ENCODE peak calls at places on chromosomes 1 and 21, in seven cellular contexts. O, E, P, J, M, V and L are unnamed samples. For H3K4me1, the result is how much of the 10 kb centered on the place peaks cover.

GRCh38 chr1:153705484-153705883 is 22.4 kb upstream of the INTS3 start:
- DNase-seq in O (no peak), E (no peak), P (no peak), J (no peak), M (no peak), V (no peak), L (no peak)

GRCh38 chr1:58722414-58722813 is 22.6 kb upstream of the MYSM1 start:
- DNase-seq in O (no peak), E (no peak), P (no peak), J (peak), M (no peak), V (no peak), L (no peak)

GRCh38 chr1:65921461-65921860 is 128.8 kb downstream of the PDE4B start:
- DNase-seq in O (no peak), E (no peak), P (no peak), J (no peak), M (no peak), V (no peak), L (no peak)

GRCh38 chr1:112878321-112878720 is 77.7 kb downstream of the SLC16A1 start:
- DNase-seq in O (no peak), E (no peak), P (no peak), J (no peak), M (no peak), V (no peak), L (no peak)

GRCh38 chr1:54857066-54857660 is 29.8 kb downstream of the DHCR24 start:
- DNase-seq in O (no peak), E (no peak), P (no peak), J (no peak), M (no peak), V (no peak), L (no peak)

GRCh38 chr1:245345191-245345884 is 190.6 kb downstream of the KIF26B start:
- DNase-seq in O (no peak), E (no peak), P (no peak), J (no peak), M (no peak), V (peak), L (no peak)

GRCh38 chr1:185732941-185733340 is 1.2 kb upstream of the HMCN1 start:
- DNase-seq in O (no peak), E (no peak), P (no peak), J (no peak), M (no peak), V (no peak), L (no peak)

GRCh38 chr1:31614538-31615005 is 2.9 kb upstream of the HCRTR1 start:
- DNase-seq in O (no peak), E (no peak), P (no peak), J (no peak), M (no peak), V (no peak), L (no peak)

GRCh38 chr1:117573386-117574040 is 32.3 kb upstream of the TENT5C start:
- DNase-seq in O (no peak), E (no peak), P (no peak), J (peak), M (peak), V (no peak), L (peak)

GRCh38 chr1:168767885-168768584 is 39.0 kb upstream of the DPT start:
- DNase-seq in O (no peak), E (no peak), P (no peak), J (peak), M (no peak), V (peak), L (peak)

GRCh38 chr1:66623812-66624211 is 89.9 kb downstream of the SGIP1 start:
- DNase-seq in O (no peak), E (no peak), P (no peak), J (peak), M (no peak), V (no peak), L (no peak)

GRCh38 chr1:100606438-100606837 is 68.5 kb downstream of the GPR88 start:
- DNase-seq in O (no peak), E (no peak), P (no peak), J (peak), M (no peak), V (no peak), L (peak)

GRCh38 chr1:145845514-145846161 is at the start of gene NUDT17:
- DNase-seq in O (peak), E (peak), P (peak), J (peak), M (peak), V (peak), L (peak)

GRCh38 chr1:215992620-215993019 is 425.5 kb downstream of the KCTD3 start:
- DNase-seq in O (no peak), E (peak), P (no peak), J (peak), M (no peak), V (no peak), L (no peak)

GRCh38 chr1:208243851-208244583 is at the start of gene PLXNA2:
- DNase-seq in O (peak), E (peak), P (peak), J (peak), M (peak), V (peak), L (peak)

GRCh38 chr1:184823080-184823479 is 68.4 kb upstream of the EDEM3 start:
- DNase-seq in O (no peak), E (no peak), P (no peak), J (peak), M (no peak), V (peak), L (no peak)

GRCh38 chr1:156410740-156411139 is 41.7 kb downstream of the RHBG start:
- DNase-seq in O (no peak), E (no peak), P (no peak), J (no peak), M (no peak), V (no peak), L (no peak)

GRCh38 chr21:38323721-38324591 is 67.2 kb downstream of the KCNJ15 start:
- DNase-seq in O (no peak), E (no peak), P (no peak), J (peak), M (no peak), V (no peak), L (no peak)

GRCh38 chr1:211647666-211648065 is 27.8 kb downstream of the NEK2 start:
- DNase-seq in O (no peak), E (no peak), P (no peak), J (no peak), M (no peak), V (no peak), L (no peak)

GRCh38 chr1:44594353-44594752 is 79.9 kb downstream of the TMEM53 start:
- DNase-seq in O (no peak), E (no peak), P (no peak), J (no peak), M (no peak), V (no peak), L (no peak)

GRCh38 chr1:214106375-214106774 is 118.6 kb downstream of the PROX1 start:
- DNase-seq in O (no peak), E (no peak), P (no peak), J (peak), M (no peak), V (no peak), L (no peak)

GRCh38 chr1:15949453-15950245 is 26.3 kb downstream of the ZBTB17 start:
- DNase-seq in O (peak), E (peak), P (peak), J (peak), M (peak), V (peak), L (peak)

GRCh38 chr1:25107643-25108010 is 124.7 kb downstream of the SYF2 start:
- DNase-seq in O (no peak), E (no peak), P (no peak), J (peak), M (no peak), V (no peak), L (no peak)

GRCh38 chr21:32578107-32578691 is 7.1 kb downstream of the TCP10L start:
- DNase-seq in O (no peak), E (no peak), P (no peak), J (peak), M (no peak), V (no peak), L (no peak)

GRCh38 chr1:82284213-82284612 is 483.5 kb downstream of the ADGRL2 start:
- DNase-seq in O (no peak), E (no peak), P (no peak), J (no peak), M (no peak), V (no peak), L (no peak)

GRCh38 chr1:172449012-172449584 is 5.2 kb upstream of the PIGC start:
- DNase-seq in O (no peak), E (peak), P (no peak), J (no peak), M (no peak), V (no peak), L (no peak)

GRCh38 chr1:14817223-14818170 is 219.0 kb downstream of the KAZN start:
- DNase-seq in O (no peak), E (no peak), P (no peak), J (no peak), M (no peak), V (no peak), L (no peak)

GRCh38 chr1:160829766-160830165 is 32.9 kb downstream of the CD244 start:
- DNase-seq in O (no peak), E (no peak), P (no peak), J (no peak), M (no peak), V (no peak), L (no peak)

GRCh38 chr1:46611691-46612221 is 4.9 kb downstream of the MOB3C start:
- DNase-seq in O (no peak), E (no peak), P (no peak), J (no peak), M (no peak), V (peak), L (no peak)

GRCh38 chr1:11617314-11617713 is 36.9 kb downstream of the FBXO2 start:
- DNase-seq in O (no peak), E (no peak), P (no peak), J (no peak), M (no peak), V (no peak), L (no peak)

GRCh38 chr1:18643154-18644012 is 12.7 kb downstream of the PAX7 start:
- DNase-seq in O (no peak), E (peak), P (no peak), J (no peak), M (no peak), V (no peak), L (no peak)

GRCh38 chr1:27391511-27392095 is 819 bp upstream of the GPR3 start:
- DNase-seq in O (no peak), E (peak), P (peak), J (peak), M (no peak), V (peak), L (peak)

GRCh38 chr21:15054606-15055239 is 10.1 kb downstream of the NRIP1 start:
- DNase-seq in O (no peak), E (no peak), P (no peak), J (no peak), M (no peak), V (no peak), L (no peak)
- H3K4me1 ChIP-seq in O (under half), E (half or more), P (under half), J (under half), M (half or more), V (half or more), L (half or more)

DNA sequence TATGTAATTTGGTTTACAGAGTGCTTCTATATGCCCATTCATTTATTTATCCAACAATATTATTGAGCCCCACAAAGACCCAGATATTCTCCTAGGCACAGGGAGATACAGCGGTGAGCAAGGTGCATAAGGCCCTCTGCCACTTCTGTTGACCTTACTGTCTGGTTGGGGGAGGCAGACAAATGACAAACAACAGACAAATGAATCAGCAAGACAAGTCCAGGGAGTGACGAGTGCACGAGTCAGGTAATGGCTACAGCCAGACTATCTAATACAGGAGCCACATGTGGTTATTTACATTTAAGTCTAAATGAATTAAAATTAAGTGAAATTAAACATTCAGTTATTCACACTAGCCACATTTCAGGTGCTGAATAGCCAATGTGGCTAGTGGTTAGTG is 22.0 kb upstream of the BCAR3 start:
- DNase-seq in O (no peak), E (peak), P (no peak), J (peak), M (no peak), V (no peak), L (no peak)
- H3K27ac ChIP-seq in O (no peak), E (no peak), P (peak), J (no peak), M (no peak), V (no peak), L (no peak)

GRCh38 chr1:90580176-90580575 is 136.9 kb downstream of the BARHL2 start:
- DNase-seq in O (no peak), E (no peak), P (no peak), J (no peak), M (no peak), V (no peak), L (no peak)
- TF ChIP-seq POLR2A in O (no peak), E (no peak), P (no peak), J (no peak), M (no peak), V (no peak), L (no peak)

GRCh38 chr21:44394733-44395132 is 41.3 kb downstream of the TRPM2 start:
- DNase-seq in O (no peak), E (no peak), P (no peak), J (no peak), M (no peak), V (no peak), L (no peak)
- H3K4me1 ChIP-seq in O (under half), E (under half), P (under half), J (under half), M (under half), V (under half), L (under half)

GRCh38 chr1:93665015-93665414 is 16.6 kb downstream of the BCAR3 start:
- DNase-seq in O (no peak), E (no peak), P (no peak), J (no peak), M (no peak), V (no peak), L (no peak)
- H3K27ac ChIP-seq in O (peak), E (no peak), P (no peak), J (peak), M (peak), V (peak), L (peak)

GRCh38 chr1:199010933-199011332 is 372.1 kb downstream of the PTPRC start:
- DNase-seq in O (no peak), E (no peak), P (no peak), J (peak), M (no peak), V (no peak), L (no peak)
- TF ChIP-seq POLR2A in O (no peak), E (no peak), P (no peak), J (no peak), M (no peak), V (no peak), L (no peak)

DNA sequence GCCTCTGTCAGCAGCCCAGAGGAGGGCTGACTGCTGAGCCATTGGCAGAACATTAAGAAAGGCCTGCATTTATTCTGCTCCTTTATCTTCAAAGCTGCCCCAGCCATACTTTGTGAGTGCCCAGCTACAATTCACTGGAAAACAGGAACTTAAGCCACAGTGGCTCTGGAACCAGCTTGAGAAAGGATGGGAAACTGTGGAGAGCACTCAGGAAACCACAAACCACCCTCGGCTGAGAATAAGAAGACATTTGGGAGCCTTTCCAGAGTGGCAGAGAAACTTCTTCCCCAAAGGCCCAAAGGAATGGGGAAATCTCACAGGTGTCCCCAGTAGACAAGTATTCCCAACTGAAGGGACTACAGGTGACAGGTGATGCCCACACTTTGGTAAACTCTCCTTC is 1.8 kb downstream of the LAMB3 start:
- DNase-seq in O (no peak), E (no peak), P (no peak), J (no peak), M (no peak), V (no peak), L (no peak)
- H3K4me1 ChIP-seq in O (under half), E (under half), P (under half), J (under half), M (half or more), V (under half), L (half or more)

GRCh38 chr1:8348777-8349472 is 31.0 kb downstream of the SLC45A1 start:
- DNase-seq in O (no peak), E (peak), P (peak), J (peak), M (no peak), V (no peak), L (peak)

GRCh38 chr1:8348056-8348776 is 30.3 kb downstream of the SLC45A1 start:
- DNase-seq in O (no peak), E (no peak), P (no peak), J (no peak), M (no peak), V (no peak), L (no peak)

GRCh38 chr1:8350914-8351684 is 33.2 kb downstream of the SLC45A1 start:
- DNase-seq in O (no peak), E (no peak), P (no peak), J (no peak), M (no peak), V (peak), L (no peak)

GRCh38 chr1:8349473-8349865 is 31.6 kb downstream of the SLC45A1 start:
- DNase-seq in O (no peak), E (no peak), P (no peak), J (no peak), M (no peak), V (no peak), L (no peak)

DNA sequence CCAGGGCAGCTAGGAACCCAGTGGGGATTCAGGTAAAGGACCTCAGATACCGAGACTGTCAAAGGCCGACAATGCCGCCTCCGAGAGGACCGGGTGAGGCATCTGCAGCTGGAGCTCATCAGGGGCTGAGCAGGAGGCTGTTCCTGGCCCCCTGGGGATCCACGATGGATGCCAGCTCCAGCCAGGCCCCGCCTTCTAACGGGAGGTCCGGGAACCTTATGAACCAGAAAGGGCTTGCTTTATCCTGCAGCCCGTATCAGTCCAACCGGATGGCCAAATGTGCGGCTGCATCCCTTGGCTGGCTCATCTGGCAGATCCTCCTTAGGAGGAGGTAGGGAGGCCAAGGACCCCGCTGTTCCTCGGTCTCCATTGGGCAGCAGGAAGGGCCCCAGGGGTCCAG is 32.0 kb downstream of the SLC45A1 start:
- DNase-seq in O (no peak), E (no peak), P (no peak), J (no peak), M (no peak), V (peak), L (no peak)
- H3K27ac ChIP-seq in O (peak), E (no peak), P (no peak), J (no peak), M (peak), V (peak), L (no peak)

GRCh38 chr1:50968884-50969610 is 998 bp upstream of the CDKN2C start:
- DNase-seq in O (no peak), E (no peak), P (peak), J (no peak), M (peak), V (peak), L (peak)
- TF ChIP-seq POLR2A in O (peak), E (no peak), P (peak), J (no peak), M (no peak), V (no peak), L (no peak)